ENCODE peak calls at places on chromosomes 12 and 14, in five cellular contexts. C is BE2C, N is Calu3, L is nephron progenitor cell, Q is tibial artery. R is an unnamed sample.
A peak's percentile ranks its signal among the peaks of the same experiment; 100 is the strongest.

GRCh38 chr12:3540387-3541320 is 49.7 kb downstream of the PRMT8 start:
- DNase-seq in C (no peak), N (no peak), L (peak; percentile 16), Q (no peak), R (no peak)

GRCh38 chr14:81981311-81981675 is 447.6 kb upstream of the SEL1L start:
- DNase-seq in C (no peak), N (no peak), L (no peak), Q (no peak), R (no peak)

GRCh38 chr12:46930101-46930500 is 104.3 kb upstream of the SLC38A4 start:
- DNase-seq in C (no peak), N (no peak), L (no peak), Q (no peak), R (no peak)

GRCh38 chr14:77301103-77301502 is 19.6 kb downstream of the POMT2 start:
- DNase-seq in C (peak; percentile 87), N (peak; percentile 80), L (peak; percentile 83), Q (peak; percentile 77), R (peak; percentile 46)

GRCh38 chr12:105820407-105821140 is 318.2 kb downstream of the NUAK1 start:
- DNase-seq in C (no peak), N (no peak), L (no peak), Q (peak; percentile 84), R (peak; percentile 76)

GRCh38 chr14:93655078-93655750 is 133.1 kb downstream of the PRIMA1 start:
- DNase-seq in C (peak; percentile 49), N (peak; percentile 31), L (peak; percentile 51), Q (no peak), R (peak; percentile 8)

GRCh38 chr12:123995023-123995422 is 22.0 kb downstream of the ZNF664 start:
- DNase-seq in C (no peak), N (peak; percentile 13), L (no peak), Q (no peak), R (peak; percentile 32)

GRCh38 chr12:46439793-46440511 is 67.4 kb upstream of the SLC38A2 start:
- DNase-seq in C (no peak), N (no peak), L (no peak), Q (no peak), R (no peak)

GRCh38 chr12:45425426-45425825 is 209.5 kb downstream of the ANO6 start:
- DNase-seq in C (no peak), N (no peak), L (no peak), Q (no peak), R (peak; percentile 69)

GRCh38 chr12:2806700-2807099 is 5.8 kb upstream of the ITFG2 start:
- DNase-seq in C (no peak), N (no peak), L (no peak), Q (no peak), R (no peak)

GRCh38 chr14:36605506-36605857 is 23.1 kb upstream of the NKX2-8 start:
- DNase-seq in C (no peak), N (no peak), L (no peak), Q (no peak), R (no peak)

GRCh38 chr12:14635776-14636175 is 60.6 kb downstream of the GUCY2C start:
- DNase-seq in C (no peak), N (no peak), L (no peak), Q (no peak), R (no peak)

GRCh38 chr12:114682920-114683708 is 861 bp downstream of the TBX3 start:
- DNase-seq in C (no peak), N (no peak), L (peak; percentile 62), Q (no peak), R (no peak)
- TF ChIP-seq CTCF in C (no peak), N (no peak), L (no peak), Q (no peak), R (no peak)

DNA sequence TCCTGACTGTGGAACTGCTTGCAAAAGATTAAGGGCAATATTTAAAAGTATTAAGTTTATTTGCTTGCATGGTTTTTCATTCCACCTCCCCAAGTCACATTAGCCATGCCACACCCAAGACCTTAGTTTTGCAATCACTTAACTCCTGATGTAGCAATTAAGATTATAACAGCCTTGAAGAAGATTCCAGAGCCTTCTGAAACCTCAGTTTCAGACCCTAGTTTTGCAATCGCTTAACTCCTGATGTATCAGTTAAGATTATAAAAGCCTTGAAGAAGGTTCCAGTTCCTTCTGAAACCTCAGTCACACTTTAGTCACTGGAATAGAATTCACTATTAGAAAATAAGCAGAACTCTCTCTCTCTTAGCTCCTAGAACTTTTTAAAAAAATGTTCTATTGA is 42.7 kb upstream of the DCN start:
- DNase-seq in C (no peak), N (no peak), L (no peak), Q (no peak), R (no peak)
- TF ChIP-seq CTCF in C (no peak), N (no peak), L (no peak), Q (no peak), R (no peak)

GRCh38 chr12:131452444-131452860 is 258.4 kb upstream of the SFSWAP start:
- DNase-seq in C (peak; percentile 56), N (peak; percentile 53), L (peak; percentile 64), Q (no peak), R (no peak)
- TF ChIP-seq CTCF in C (peak; percentile 75), N (peak; percentile 57), L (peak; percentile 60), Q (no peak), R (no peak)

GRCh38 chr14:95872777-95873176 is 3.9 kb upstream of the TUNAR start:
- DNase-seq in C (no peak), N (no peak), L (no peak), Q (no peak), R (no peak)

GRCh38 chr14:95871531-95871930 is 5.1 kb upstream of the TUNAR start:
- DNase-seq in C (no peak), N (no peak), L (no peak), Q (no peak), R (no peak)

GRCh38 chr14:95876769-95877490 is at the start of gene TUNAR:
- DNase-seq in C (no peak), N (no peak), L (peak; percentile 54), Q (no peak), R (no peak)

GRCh38 chr14:95877633-95878032 is 1.0 kb downstream of the TUNAR start:
- DNase-seq in C (no peak), N (no peak), L (no peak), Q (no peak), R (no peak)

GRCh38 chr14:95875831-95876768 is 532 bp upstream of the TUNAR start:
- DNase-seq in C (no peak), N (no peak), L (peak; percentile 69), Q (no peak), R (no peak)
- TF ChIP-seq CTCF in C (no peak), N (no peak), L (no peak), Q (no peak), R (no peak)

GRCh38 chr12:9378430-9378835 is 170.2 kb upstream of the PZP start:
- DNase-seq in C (peak; percentile 24), N (peak; percentile 10), L (peak; percentile 32), Q (no peak), R (no peak)
- TF ChIP-seq CTCF in C (peak; percentile 54), N (no peak), L (peak; percentile 36), Q (no peak), R (peak; percentile 46)